ENCODE peak calls at places on chromosomes 16 and 17, in eight cellular contexts. G is NCI-H1436, Z is non-pigmented ciliary epithelial cell, M is amygdala, S is AG08395, P is GM04503, Q is NCI-H1105, L is neural progenitor cell. H is an unnamed sample.
A peak's percentile ranks its signal among the peaks of the same experiment; 100 is the strongest.

GRCh38 chr16:49097964-49098363 is 183.7 kb downstream of the CBLN1 start:
- DNase-seq in Q (no peak), P (no peak), M (no peak), S (no peak), G (no peak), L (no peak), Z (no peak), H (no peak)

GRCh38 chr17:67999291-67999911 is 3.1 kb upstream of the C17orf58 start:
- DNase-seq in Z (no peak), P (no peak), G (no peak), L (no peak), Q (no peak), M (no peak), S (peak; percentile 4), H (no peak)

GRCh38 chr17:78641666-78642065 is 64.5 kb upstream of the DNAH17 start:
- DNase-seq in L (no peak), S (no peak), Q (no peak), Z (no peak), G (no peak), P (no peak), M (no peak), H (no peak)

GRCh38 chr17:80760501-80760900 is 215.9 kb downstream of the RPTOR start:
- DNase-seq in S (no peak), G (peak; percentile 83), L (no peak), Q (peak; percentile 80), Z (no peak), P (no peak), M (no peak), H (no peak)

GRCh38 chr16:19601083-19601976 is 45.8 kb downstream of the VPS35L start:
- DNase-seq in Q (no peak), G (peak; percentile 22), S (peak; percentile 44), P (no peak), Z (no peak), M (no peak), L (peak; percentile 64), H (no peak)

GRCh38 chr17:32912218-32912897 is 15.6 kb upstream of the TMEM98 start:
- DNase-seq in P (no peak), L (peak; percentile 39), G (no peak), S (peak; percentile 94), Q (no peak), Z (no peak), M (no peak), H (peak; percentile 64)

GRCh38 chr16:86355538-86355937 is 154.8 kb upstream of the FOXF1 start:
- DNase-seq in Q (no peak), P (peak; percentile 50), S (peak; percentile 71), G (no peak), L (no peak), Z (peak; percentile 76), M (no peak), H (peak; percentile 44)

GRCh38 chr16:27762441-27762840 is 212.5 kb downstream of the KATNIP start:
- DNase-seq in P (no peak), G (no peak), S (no peak), M (no peak), Q (no peak), L (no peak), Z (peak; percentile 86), H (no peak)

GRCh38 chr17:31499771-31500554 is 108.5 kb downstream of the RAB11FIP4 start:
- DNase-seq in L (peak; percentile 51), G (no peak), Q (no peak), Z (no peak), P (no peak), M (peak; percentile 14), S (peak; percentile 34), H (no peak)

GRCh38 chr16:30077656-30078055 is 1.9 kb downstream of the PPP4C start:
- DNase-seq in P (no peak), M (no peak), L (no peak), S (no peak), Q (no peak), G (no peak), Z (no peak), H (no peak)

GRCh38 chr17:81097943-81098308 is 63.0 kb downstream of the BAIAP2 start:
- DNase-seq in L (no peak), S (peak; percentile 63), G (no peak), Q (no peak), M (no peak), P (no peak), Z (no peak), H (no peak)

GRCh38 chr17:7512824-7513540 is 28.8 kb downstream of the POLR2A start:
- DNase-seq in M (no peak), L (no peak), P (no peak), G (no peak), Z (no peak), Q (no peak), S (no peak), H (no peak)

GRCh38 chr17:4256952-4257351 is 6.8 kb downstream of the ANKFY1 start:
- DNase-seq in Z (no peak), M (no peak), Q (no peak), G (no peak), L (no peak), P (no peak), S (no peak), H (no peak)

GRCh38 chr16:71576971-71577370 is at the start of gene TAT:
- DNase-seq in S (no peak), L (no peak), G (no peak), Q (no peak), M (no peak), Z (no peak), P (no peak), H (no peak)

GRCh38 chr17:2975469-2975958 is 87.9 kb downstream of the OR1D5 start:
- DNase-seq in L (no peak), M (no peak), Q (no peak), S (no peak), G (no peak), P (no peak), Z (no peak), H (no peak)

GRCh38 chr17:79563237-79564013 is 47.4 kb downstream of the RBFOX3 start:
- DNase-seq in G (no peak), S (no peak), L (no peak), Q (no peak), M (no peak), P (peak; percentile 0), Z (no peak), H (no peak)

GRCh38 chr16:30399435-30400186 is 4.4 kb downstream of the ZNF48 start:
- DNase-seq in G (no peak), S (no peak), Z (no peak), Q (no peak), M (no peak), L (no peak), P (no peak), H (no peak)

GRCh38 chr17:60108712-60109111 is 30.0 kb upstream of the HEATR6 start:
- DNase-seq in L (no peak), Z (no peak), M (no peak), G (no peak), S (no peak), Q (no peak), P (no peak), H (no peak)

GRCh38 chr17:80294653-80295052 is 34.0 kb downstream of the RNF213 start:
- DNase-seq in Z (no peak), L (no peak), S (no peak), G (no peak), Q (no peak), M (no peak), P (no peak), H (no peak)

GRCh38 chr17:40306395-40306794 is 2.6 kb upstream of the RARA start:
- DNase-seq in L (no peak), G (no peak), Q (no peak), M (no peak), P (no peak), S (no peak), Z (no peak), H (no peak)

GRCh38 chr16:70577256-70577698 is 53.7 kb downstream of the SF3B3 start:
- DNase-seq in P (peak; percentile 50), Q (no peak), M (no peak), S (peak; percentile 68), G (no peak), L (no peak), Z (no peak), H (no peak)

GRCh38 chr17:41416478-41416877 is 7.9 kb downstream of the KRT37 start:
- DNase-seq in L (no peak), Z (no peak), S (no peak), Q (no peak), M (no peak), P (no peak), G (no peak), H (no peak)

GRCh38 chr17:75844530-75845057 is 390 bp upstream of the UNC13D start:
- DNase-seq in P (no peak), Q (no peak), M (no peak), L (no peak), S (no peak), G (no peak), Z (no peak), H (no peak)

GRCh38 chr17:12554251-12554650 is 111.4 kb upstream of the MYOCD start:
- DNase-seq in G (no peak), Z (no peak), P (no peak), S (no peak), Q (no peak), L (no peak), M (no peak), H (no peak)

GRCh38 chr17:4073983-4074830 is 68.6 kb downstream of the ZZEF1 start:
- DNase-seq in S (no peak), Q (no peak), P (no peak), G (no peak), L (no peak), M (no peak), Z (no peak), H (no peak)

GRCh38 chr17:35708951-35709350 is 22.5 kb upstream of the RASL10B start:
- DNase-seq in Q (no peak), G (peak; percentile 24), L (no peak), Z (no peak), P (no peak), M (no peak), S (no peak), H (no peak)

GRCh38 chr17:2745317-2746037 is 4.0 kb downstream of the CCDC92B start:
- DNase-seq in Q (no peak), L (no peak), S (no peak), G (no peak), P (no peak), M (peak; percentile 29), Z (no peak), H (no peak)

GRCh38 chr17:45132302-45132568 is at the start of gene PLCD3:
- DNase-seq in Z (no peak), S (no peak), M (no peak), L (peak; percentile 92), P (no peak), Q (no peak), G (no peak), H (no peak)

GRCh38 chr17:4788807-4789700 is at the start of gene GLTPD2:
- DNase-seq in S (no peak), M (no peak), G (no peak), L (peak; percentile 55), Z (no peak), Q (no peak), P (no peak), H (no peak)

GRCh38 chr17:29618272-29619065 is 4.2 kb downstream of the CORO6 start:
- DNase-seq in L (no peak), P (no peak), G (no peak), S (no peak), M (no peak), Q (no peak), Z (no peak), H (no peak)

GRCh38 chr17:77664097-77664729 is 294.3 kb upstream of the TNRC6C start:
- DNase-seq in Q (no peak), M (no peak), Z (no peak), L (no peak), P (no peak), G (no peak), S (no peak), H (no peak)

GRCh38 chr16:4799171-4799855 is 3.1 kb downstream of the ROGDI start:
- DNase-seq in Z (no peak), G (no peak), P (no peak), M (no peak), Q (no peak), L (no peak), S (no peak), H (no peak)

GRCh38 chr17:37399404-37399803 is 7.2 kb downstream of the ACACA start:
- DNase-seq in L (no peak), G (no peak), M (no peak), S (no peak), Z (no peak), Q (no peak), P (no peak), H (no peak)

GRCh38 chr17:34797724-34798123 is 163.5 kb downstream of the CCT6B start:
- DNase-seq in Z (no peak), S (peak; percentile 55), G (no peak), Q (no peak), L (peak; percentile 92), M (no peak), P (no peak), H (peak; percentile 4)